ENCODE peak calls at places on chromosomes 11 and 22, in nine cellular contexts. K, E, D, M, T, S, Z, C and Y are unnamed samples.

GRCh38 chr11:131899954-131900580 is 529.7 kb downstream of the NTM start:
- ATAC-seq in T (no peak), K (no peak), D (no peak), S (no peak), M (no peak), E (peak), Z (no peak), C (no peak), Y (peak)

GRCh38 chr11:44301856-44302231 is 8.1 kb downstream of the ALX4 start:
- ATAC-seq in T (no peak), M (peak), Z (peak), K (no peak), E (no peak), D (peak), S (peak), C (no peak), Y (no peak)

GRCh38 chr11:4465411-4465810 is 16.3 kb downstream of the OR52K2 start:
- ATAC-seq in C (no peak), M (no peak), E (no peak), Z (no peak), D (no peak), T (no peak), S (no peak), K (no peak), Y (no peak)

GRCh38 chr11:36459046-36459445 is 51.0 kb downstream of the TRAF6 start:
- ATAC-seq in D (no peak), Z (no peak), E (no peak), S (no peak), T (no peak), K (no peak), C (no peak), M (no peak), Y (no peak)

GRCh38 chr11:35615911-35616900 is 2.1 kb upstream of the FJX1 start:
- ATAC-seq in Z (no peak), K (no peak), C (peak), M (no peak), T (no peak), D (no peak), S (peak), E (no peak), Y (no peak)

GRCh38 chr11:123518496-123519054 is 88.5 kb downstream of the GRAMD1B start:
- ATAC-seq in C (no peak), D (no peak), E (no peak), T (no peak), K (no peak), Z (no peak), M (no peak), S (peak), Y (no peak)

GRCh38 chr11:92986585-92986984 is 17.1 kb downstream of the MTNR1B start:
- ATAC-seq in K (no peak), M (no peak), E (no peak), D (no peak), S (no peak), C (no peak), T (no peak), Z (no peak), Y (no peak)

GRCh38 chr22:27372969-27373670 is 428.4 kb downstream of the MN1 start:
- ATAC-seq in D (peak), C (peak), Z (no peak), E (no peak), K (no peak), M (peak), T (no peak), S (no peak), Y (no peak)

GRCh38 chr22:47337161-47337621 is 574.7 kb downstream of the TBC1D22A start:
- ATAC-seq in K (no peak), D (peak), Z (peak), S (peak), E (peak), T (peak), M (peak), C (no peak), Y (no peak)

GRCh38 chr11:121465709-121466062 is 12.9 kb upstream of the SORL1-AS1 start:
- ATAC-seq in Z (no peak), D (peak), S (no peak), K (no peak), C (no peak), E (no peak), M (no peak), T (peak), Y (no peak)

GRCh38 chr11:83042966-83043711 is 28.6 kb downstream of the RAB30 start:
- ATAC-seq in Z (no peak), D (no peak), C (no peak), K (no peak), E (peak), M (no peak), S (no peak), T (no peak), Y (peak)

GRCh38 chr11:2390091-2390870 is 10.3 kb upstream of the TSSC4 start:
- ATAC-seq in Z (no peak), E (no peak), D (no peak), C (no peak), S (no peak), K (peak), T (no peak), M (no peak), Y (peak)

GRCh38 chr11:111766834-111767142 is 599 bp upstream of the PPP2R1B start:
- ATAC-seq in Z (peak), K (no peak), E (peak), S (peak), D (no peak), M (peak), C (peak), T (peak), Y (peak)

GRCh38 chr11:36377759-36378553 is 81.9 kb downstream of the PRR5L start:
- ATAC-seq in E (peak), Z (peak), K (no peak), D (no peak), C (no peak), T (no peak), M (no peak), S (peak), Y (peak)

GRCh38 chr22:20428496-20429253 is 8.9 kb downstream of the SCARF2 start:
- ATAC-seq in Z (no peak), C (peak), M (no peak), S (no peak), T (no peak), K (no peak), E (no peak), D (no peak), Y (no peak)

GRCh38 chr11:73359930-73360742 is 16.1 kb upstream of the RELT start:
- ATAC-seq in S (peak), T (no peak), Z (peak), D (peak), M (peak), C (peak), K (no peak), E (peak), Y (no peak)

DNA sequence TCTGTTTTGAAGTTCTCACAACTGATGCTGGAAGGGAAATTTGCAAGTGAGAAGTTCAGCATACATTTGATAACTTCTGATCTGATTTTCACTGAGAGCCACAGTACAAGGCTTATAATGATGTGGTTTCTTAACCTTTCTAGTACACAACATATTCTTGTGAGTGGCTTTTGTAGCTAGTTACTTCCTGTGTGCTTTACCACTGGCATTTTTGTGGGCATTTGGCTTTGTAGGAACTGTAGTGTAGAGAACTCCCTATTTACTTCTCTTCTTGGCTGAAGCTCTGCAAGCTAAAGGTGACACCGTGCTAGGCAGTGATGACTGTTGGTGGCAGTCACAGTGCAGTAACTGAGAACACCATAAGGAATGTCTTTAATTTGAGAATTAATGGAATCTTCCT is 14.9 kb downstream of the USP47 start:
- ATAC-seq in Z (no peak), S (peak), T (no peak), K (no peak), M (no peak), D (no peak), C (no peak), E (peak), Y (no peak)
- TF ChIP-seq POLR2A in Z (no peak), S (no peak), T (no peak), K (no peak), M (no peak), D (no peak), C (no peak), E (no peak), Y (no peak)

GRCh38 chr11:72222907-72223614 is 1.5 kb upstream of the INPPL1 start:
- ATAC-seq in D (peak), K (peak), T (peak), S (peak), M (peak), Z (peak), E (peak), C (peak), Y (peak)
- TF ChIP-seq POLR2A in D (no peak), K (no peak), T (peak), S (peak), M (peak), Z (no peak), E (peak), C (peak), Y (peak)

DNA sequence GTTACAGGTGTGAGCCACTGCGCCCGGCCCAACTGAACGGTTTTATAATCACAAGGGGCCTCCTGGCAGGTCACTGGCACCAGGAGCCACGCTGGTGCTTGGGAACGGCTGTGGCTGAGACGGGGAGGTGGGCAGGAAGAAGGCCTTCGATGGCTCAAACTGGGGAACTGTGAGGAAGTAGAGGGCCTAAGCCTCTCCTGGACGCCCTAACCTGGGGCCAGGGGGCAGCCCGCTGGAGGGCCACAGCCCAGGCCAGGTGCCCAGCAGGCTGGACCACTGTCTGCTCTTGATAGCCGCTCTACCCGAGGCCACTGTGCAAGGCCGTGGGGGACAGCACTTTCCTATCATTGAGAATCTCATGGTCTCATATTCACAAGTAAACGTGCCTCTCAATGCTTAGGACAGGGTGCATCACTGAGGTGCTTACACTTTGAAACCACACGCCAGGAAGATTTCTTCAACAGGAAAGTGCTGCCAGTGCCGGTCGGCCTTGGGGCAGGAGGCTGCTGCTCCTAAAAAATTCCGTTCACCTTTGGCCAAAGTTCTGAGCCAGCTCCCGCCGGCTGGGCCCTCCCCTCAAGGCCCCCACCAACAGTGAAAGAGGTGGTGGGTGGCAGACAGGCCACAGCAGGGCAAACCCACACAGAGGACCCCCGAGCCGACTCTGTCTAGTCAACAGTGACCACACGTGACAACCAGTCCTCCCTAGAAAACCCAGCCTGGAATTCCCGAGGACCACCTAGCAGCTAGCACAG is 7.2 kb downstream of the GATD1 start:
- ATAC-seq in T (no peak), M (peak), K (no peak), C (no peak), Z (no peak), S (no peak), E (no peak), D (no peak), Y (no peak)
- TF ChIP-seq POLR2A in T (no peak), M (no peak), K (no peak), C (no peak), Z (no peak), S (no peak), E (no peak), D (no peak), Y (no peak)

DNA sequence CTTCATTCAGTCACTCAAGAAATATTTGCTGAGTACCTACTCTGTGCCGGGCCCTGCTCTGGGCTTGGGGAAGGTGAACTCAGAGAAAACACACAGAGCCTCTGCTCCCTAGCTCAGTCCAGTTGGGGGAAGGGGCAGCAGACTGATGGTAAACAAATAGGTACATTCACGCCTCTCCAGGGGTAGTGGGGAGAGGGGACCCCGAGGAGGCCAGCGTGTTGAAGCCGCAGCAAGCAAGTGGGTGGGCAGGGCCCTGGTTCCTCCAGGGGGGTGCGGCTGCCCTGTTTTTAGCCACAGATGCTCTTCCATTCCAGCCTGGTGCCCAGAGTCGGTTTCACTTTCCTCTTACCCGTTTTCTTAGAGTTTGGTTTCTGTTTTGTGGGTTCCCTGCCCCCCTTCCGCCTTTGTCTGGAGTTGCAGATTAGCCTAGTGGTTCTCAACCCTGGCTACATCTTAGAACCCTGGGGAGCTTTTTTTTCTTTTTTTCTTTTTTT is 8.7 kb downstream of the DRAP1 start:
- ATAC-seq in Z (no peak), T (no peak), K (no peak), C (peak), D (no peak), E (no peak), S (peak), M (peak), Y (no peak)
- TF ChIP-seq POLR2A in Z (no peak), T (no peak), K (no peak), C (no peak), D (no peak), E (no peak), S (no peak), M (no peak), Y (no peak)